ENCODE peak calls at places on chromosomes 2 and 18, in eight cellular contexts. One of them, this sample, is unnamed.

GRCh38 chr2:238320648-238321281 is 447 bp downstream of the TRAF3IP1 start:
- DNase-seq in lower lobe of right lung: no peak
- DNase-seq in AG04449: no peak
- DNase-seq in GM12864: no peak
- DNase-seq in cardiac fibroblast: peak
- DNase-seq in A673: peak
- DNase-seq in astrocyte of the spinal cord: no peak
- DNase-seq in epithelial cell of esophagus: peak
- DNase-seq in this sample: peak

GRCh38 chr2:222127660-222128059 is 171.1 kb downstream of the PAX3 start:
- DNase-seq in lower lobe of right lung: no peak
- DNase-seq in AG04449: no peak
- DNase-seq in GM12864: no peak
- DNase-seq in cardiac fibroblast: no peak
- DNase-seq in A673: no peak
- DNase-seq in astrocyte of the spinal cord: no peak
- DNase-seq in epithelial cell of esophagus: no peak
- DNase-seq in this sample: no peak

GRCh38 chr2:39913648-39914456 is 134.8 kb upstream of the THUMPD2 start:
- DNase-seq in lower lobe of right lung: no peak
- DNase-seq in AG04449: peak
- DNase-seq in GM12864: peak
- DNase-seq in cardiac fibroblast: peak
- DNase-seq in A673: peak
- DNase-seq in astrocyte of the spinal cord: peak
- DNase-seq in epithelial cell of esophagus: peak
- DNase-seq in this sample: peak

GRCh38 chr2:35454966-35455638 is 900.5 kb upstream of the CRIM1 start:
- DNase-seq in lower lobe of right lung: no peak
- DNase-seq in AG04449: no peak
- DNase-seq in GM12864: no peak
- DNase-seq in cardiac fibroblast: no peak
- DNase-seq in A673: peak
- DNase-seq in astrocyte of the spinal cord: peak
- DNase-seq in epithelial cell of esophagus: peak
- DNase-seq in this sample: no peak

GRCh38 chr2:155840661-155841060 is 491.9 kb downstream of the NR4A2 start:
- DNase-seq in lower lobe of right lung: no peak
- DNase-seq in AG04449: no peak
- DNase-seq in GM12864: no peak
- DNase-seq in cardiac fibroblast: no peak
- DNase-seq in A673: no peak
- DNase-seq in astrocyte of the spinal cord: no peak
- DNase-seq in epithelial cell of esophagus: no peak
- DNase-seq in this sample: no peak

GRCh38 chr2:82650038-82650437 is 1809.0 kb downstream of the SUCLG1 start:
- DNase-seq in lower lobe of right lung: no peak
- DNase-seq in AG04449: no peak
- DNase-seq in GM12864: no peak
- DNase-seq in cardiac fibroblast: peak
- DNase-seq in A673: no peak
- DNase-seq in astrocyte of the spinal cord: no peak
- DNase-seq in epithelial cell of esophagus: peak
- DNase-seq in this sample: no peak

GRCh38 chr2:121038831-121039230 is 246.2 kb downstream of the TFCP2L1 start:
- DNase-seq in lower lobe of right lung: peak
- DNase-seq in AG04449: no peak
- DNase-seq in GM12864: no peak
- DNase-seq in cardiac fibroblast: no peak
- DNase-seq in A673: no peak
- DNase-seq in astrocyte of the spinal cord: no peak
- DNase-seq in epithelial cell of esophagus: peak
- DNase-seq in this sample: no peak

GRCh38 chr2:102147935-102148334 is 5.4 kb downstream of the IL1R1 start:
- DNase-seq in lower lobe of right lung: no peak
- DNase-seq in AG04449: no peak
- DNase-seq in GM12864: no peak
- DNase-seq in cardiac fibroblast: peak
- DNase-seq in A673: no peak
- DNase-seq in astrocyte of the spinal cord: peak
- DNase-seq in epithelial cell of esophagus: no peak
- DNase-seq in this sample: no peak

GRCh38 chr18:58202406-58202730 is 158.3 kb downstream of the NEDD4L start:
- DNase-seq in lower lobe of right lung: no peak
- DNase-seq in AG04449: no peak
- DNase-seq in GM12864: no peak
- DNase-seq in cardiac fibroblast: no peak
- DNase-seq in A673: no peak
- DNase-seq in astrocyte of the spinal cord: no peak
- DNase-seq in epithelial cell of esophagus: peak
- DNase-seq in this sample: peak

GRCh38 chr2:176960736-176961135 is 251.9 kb upstream of the HNRNPA3 start:
- DNase-seq in lower lobe of right lung: no peak
- DNase-seq in AG04449: no peak
- DNase-seq in GM12864: no peak
- DNase-seq in cardiac fibroblast: no peak
- DNase-seq in A673: no peak
- DNase-seq in astrocyte of the spinal cord: no peak
- DNase-seq in epithelial cell of esophagus: no peak
- DNase-seq in this sample: no peak

GRCh38 chr2:173354601-173355131 is at the start of gene CDCA7:
- DNase-seq in lower lobe of right lung: peak
- DNase-seq in AG04449: no peak
- DNase-seq in GM12864: no peak
- DNase-seq in cardiac fibroblast: peak
- DNase-seq in A673: peak
- DNase-seq in astrocyte of the spinal cord: peak
- DNase-seq in epithelial cell of esophagus: peak
- DNase-seq in this sample: peak

GRCh38 chr2:87403893-87404175 is 344.1 kb upstream of the PLGLB2 start:
- DNase-seq in lower lobe of right lung: no peak
- DNase-seq in AG04449: no peak
- DNase-seq in GM12864: no peak
- DNase-seq in cardiac fibroblast: no peak
- DNase-seq in A673: no peak
- DNase-seq in astrocyte of the spinal cord: no peak
- DNase-seq in epithelial cell of esophagus: no peak
- DNase-seq in this sample: no peak

GRCh38 chr2:30866974-30867373 is 59.7 kb upstream of the CAPN13 start:
- DNase-seq in lower lobe of right lung: no peak
- DNase-seq in AG04449: no peak
- DNase-seq in GM12864: no peak
- DNase-seq in cardiac fibroblast: no peak
- DNase-seq in A673: no peak
- DNase-seq in astrocyte of the spinal cord: no peak
- DNase-seq in epithelial cell of esophagus: peak
- DNase-seq in this sample: no peak

GRCh38 chr18:62757399-62758010 is 42.2 kb downstream of the PHLPP1 start:
- DNase-seq in lower lobe of right lung: no peak
- DNase-seq in AG04449: no peak
- DNase-seq in GM12864: no peak
- DNase-seq in cardiac fibroblast: no peak
- DNase-seq in A673: no peak
- DNase-seq in astrocyte of the spinal cord: no peak
- DNase-seq in epithelial cell of esophagus: peak
- DNase-seq in this sample: no peak

GRCh38 chr2:69623236-69623635 is 20.3 kb downstream of the AAK1 start:
- DNase-seq in lower lobe of right lung: no peak
- DNase-seq in AG04449: no peak
- DNase-seq in GM12864: no peak
- DNase-seq in cardiac fibroblast: no peak
- DNase-seq in A673: no peak
- DNase-seq in astrocyte of the spinal cord: no peak
- DNase-seq in epithelial cell of esophagus: no peak
- DNase-seq in this sample: peak

DNA sequence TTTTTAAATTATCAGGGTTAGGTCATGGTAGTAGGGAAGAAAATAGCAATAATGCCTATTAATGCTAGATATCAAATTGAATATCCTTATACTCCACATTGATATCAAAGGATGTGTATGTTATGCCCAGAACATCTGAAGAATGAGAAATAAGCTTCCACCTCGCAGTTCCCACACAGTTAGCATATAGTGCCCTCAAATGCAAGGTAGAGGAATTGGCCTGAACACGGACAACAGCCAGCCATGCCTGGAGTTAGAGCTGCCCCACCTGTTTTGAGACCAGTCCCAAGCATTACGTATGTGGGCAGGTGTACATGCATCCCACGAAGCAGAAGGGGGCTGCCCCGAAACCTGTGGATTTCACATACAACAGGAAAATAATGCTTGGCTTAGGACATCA is 79.6 kb downstream of the SUMO1 start:
- DNase-seq in lower lobe of right lung: no peak
- DNase-seq in AG04449: no peak
- DNase-seq in GM12864: no peak
- DNase-seq in cardiac fibroblast: peak
- DNase-seq in A673: peak
- DNase-seq in astrocyte of the spinal cord: peak
- DNase-seq in epithelial cell of esophagus: peak
- DNase-seq in this sample: no peak
- TF ChIP-seq CTCF in lower lobe of right lung: no peak
- TF ChIP-seq CTCF in AG04449: peak
- TF ChIP-seq CTCF in GM12864: no peak
- TF ChIP-seq CTCF in cardiac fibroblast: peak
- TF ChIP-seq CTCF in A673: peak
- TF ChIP-seq CTCF in astrocyte of the spinal cord: peak
- TF ChIP-seq CTCF in epithelial cell of esophagus: peak
- TF ChIP-seq CTCF in this sample: peak

GRCh38 chr2:181657379-181657778 is 474 bp upstream of the CERKL start:
- DNase-seq in lower lobe of right lung: no peak
- DNase-seq in AG04449: no peak
- DNase-seq in GM12864: no peak
- DNase-seq in cardiac fibroblast: no peak
- DNase-seq in A673: no peak
- DNase-seq in astrocyte of the spinal cord: no peak
- DNase-seq in epithelial cell of esophagus: no peak
- DNase-seq in this sample: peak

GRCh38 chr2:181660181-181660580 is 3.3 kb upstream of the CERKL start:
- DNase-seq in lower lobe of right lung: no peak
- DNase-seq in AG04449: no peak
- DNase-seq in GM12864: no peak
- DNase-seq in cardiac fibroblast: no peak
- DNase-seq in A673: no peak
- DNase-seq in astrocyte of the spinal cord: no peak
- DNase-seq in epithelial cell of esophagus: no peak
- DNase-seq in this sample: no peak

GRCh38 chr2:181655519-181655918 is 1.4 kb downstream of the CERKL start:
- DNase-seq in lower lobe of right lung: no peak
- DNase-seq in AG04449: no peak
- DNase-seq in GM12864: no peak
- DNase-seq in cardiac fibroblast: no peak
- DNase-seq in A673: no peak
- DNase-seq in astrocyte of the spinal cord: peak
- DNase-seq in epithelial cell of esophagus: no peak
- DNase-seq in this sample: peak

GRCh38 chr2:181658444-181658843 is 1.5 kb upstream of the CERKL start:
- DNase-seq in lower lobe of right lung: no peak
- DNase-seq in AG04449: no peak
- DNase-seq in GM12864: no peak
- DNase-seq in cardiac fibroblast: no peak
- DNase-seq in A673: no peak
- DNase-seq in astrocyte of the spinal cord: no peak
- DNase-seq in epithelial cell of esophagus: no peak
- DNase-seq in this sample: no peak

GRCh38 chr2:181656450-181657261 is at the start of gene CERKL:
- DNase-seq in lower lobe of right lung: peak
- DNase-seq in AG04449: no peak
- DNase-seq in GM12864: no peak
- DNase-seq in cardiac fibroblast: peak
- DNase-seq in A673: no peak
- DNase-seq in astrocyte of the spinal cord: peak
- DNase-seq in epithelial cell of esophagus: peak
- DNase-seq in this sample: peak
- TF ChIP-seq CTCF in lower lobe of right lung: no peak
- TF ChIP-seq CTCF in AG04449: peak
- TF ChIP-seq CTCF in GM12864: peak
- TF ChIP-seq CTCF in cardiac fibroblast: no peak
- TF ChIP-seq CTCF in A673: no peak
- TF ChIP-seq CTCF in astrocyte of the spinal cord: peak
- TF ChIP-seq CTCF in epithelial cell of esophagus: no peak
- TF ChIP-seq CTCF in this sample: no peak

DNA sequence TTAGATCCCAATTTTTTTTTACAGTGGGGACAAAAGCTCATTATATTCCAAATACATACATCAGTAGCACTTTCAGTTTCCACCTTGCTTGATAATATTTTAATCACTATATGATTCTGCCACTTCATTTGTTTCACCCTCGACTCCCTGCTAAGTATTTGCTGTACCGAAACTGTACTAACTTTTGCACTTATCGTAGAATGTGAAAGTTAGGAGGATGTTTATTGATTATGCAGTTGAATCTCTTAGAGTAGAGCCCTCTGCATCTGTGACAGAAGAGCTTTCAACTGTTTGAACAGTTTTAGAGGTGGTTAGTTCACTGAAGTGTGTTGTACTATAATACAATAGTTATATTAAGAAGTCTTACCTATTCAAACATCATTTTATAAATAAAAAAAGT is 20.8 kb downstream of the NCOA1 start:
- DNase-seq in lower lobe of right lung: no peak
- DNase-seq in AG04449: no peak
- DNase-seq in GM12864: no peak
- DNase-seq in cardiac fibroblast: no peak
- DNase-seq in A673: no peak
- DNase-seq in astrocyte of the spinal cord: no peak
- DNase-seq in epithelial cell of esophagus: no peak
- DNase-seq in this sample: no peak
- TF ChIP-seq CTCF in lower lobe of right lung: no peak
- TF ChIP-seq CTCF in AG04449: no peak
- TF ChIP-seq CTCF in GM12864: no peak
- TF ChIP-seq CTCF in cardiac fibroblast: no peak
- TF ChIP-seq CTCF in A673: no peak
- TF ChIP-seq CTCF in astrocyte of the spinal cord: no peak
- TF ChIP-seq CTCF in epithelial cell of esophagus: no peak
- TF ChIP-seq CTCF in this sample: no peak

DNA sequence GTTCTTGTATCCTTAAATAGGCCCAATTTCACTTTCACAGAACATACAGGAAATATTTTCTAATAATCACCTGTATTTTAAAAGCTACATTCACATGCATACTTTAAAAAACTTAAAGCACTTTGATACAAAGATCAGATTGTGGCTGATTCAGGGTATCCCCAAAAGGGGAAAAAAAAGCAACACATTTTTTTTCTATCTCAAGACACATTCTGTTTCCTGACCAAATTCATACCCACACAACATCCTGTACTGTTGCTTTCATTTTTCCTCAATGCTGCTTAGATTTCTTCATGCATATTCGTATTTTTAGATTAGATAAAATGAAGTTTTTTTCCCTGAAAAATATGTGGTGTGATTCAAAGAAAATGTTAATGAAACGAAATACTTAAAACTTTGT is 122.5 kb downstream of the TMEFF2 start:
- DNase-seq in lower lobe of right lung: no peak
- DNase-seq in AG04449: no peak
- DNase-seq in GM12864: no peak
- DNase-seq in cardiac fibroblast: no peak
- DNase-seq in A673: no peak
- DNase-seq in astrocyte of the spinal cord: no peak
- DNase-seq in epithelial cell of esophagus: no peak
- DNase-seq in this sample: no peak
- TF ChIP-seq CTCF in lower lobe of right lung: no peak
- TF ChIP-seq CTCF in AG04449: no peak
- TF ChIP-seq CTCF in GM12864: no peak
- TF ChIP-seq CTCF in cardiac fibroblast: no peak
- TF ChIP-seq CTCF in A673: no peak
- TF ChIP-seq CTCF in astrocyte of the spinal cord: no peak
- TF ChIP-seq CTCF in epithelial cell of esophagus: no peak
- TF ChIP-seq CTCF in this sample: no peak